ENCODE peak calls at places on chromosomes 3 and 15, in ten cellular contexts. X is effector memory CD8-positive, alpha-beta T cell; S is Karpas-422; L is right lobe of liver; T is HFF-Myc; G is ELR; P is stimulated activated CD8-positive, alpha-beta memory T cell treated with anti-CD3 and anti-CD28 coated beads, Interleukin-4, amount 100 ng/mL, for 4 hours; F is naive thymus-derived CD4-positive, alpha-beta T cell; U is EH; Q is LHCN-M2. Y is an unnamed sample.

GRCh38 chr3:54628888-54629368 is 298.9 kb downstream of the LRTM1 start:
- DNase-seq in L (no peak), S (no peak), U (no peak), P (no peak), G (no peak), Q (no peak), F (no peak), X (no peak), T (no peak), Y (no peak)

GRCh38 chr3:51024121-51024520 is 349.4 kb downstream of the DOCK3 start:
- DNase-seq in P (no peak), S (no peak), G (no peak), X (no peak), Q (no peak), F (no peak), T (no peak), L (no peak), U (peak; percentile 6), Y (no peak)

GRCh38 chr3:17302774-17303173 is 418.0 kb downstream of the PLCL2 start:
- DNase-seq in X (no peak), T (peak; percentile 7), S (no peak), L (no peak), F (no peak), U (peak; percentile 78), Q (peak; percentile 46), G (peak; percentile 3), P (no peak), Y (no peak)

GRCh38 chr15:67177750-67178149 is 76.7 kb downstream of the AAGAB start:
- DNase-seq in T (peak; percentile 60), S (no peak), L (no peak), G (peak; percentile 61), Q (peak; percentile 37), P (no peak), X (no peak), U (peak; percentile 64), F (no peak), Y (no peak)

GRCh38 chr3:18446067-18446793 is 21.1 kb upstream of the SATB1 start:
- DNase-seq in P (no peak), S (no peak), U (no peak), G (no peak), L (no peak), F (no peak), T (no peak), X (no peak), Q (no peak), Y (no peak)

GRCh38 chr3:125072749-125073404 is 17.1 kb upstream of the HEG1 start:
- DNase-seq in L (no peak), Q (no peak), T (no peak), G (no peak), P (no peak), X (no peak), S (peak; percentile 69), F (no peak), U (no peak), Y (no peak)

GRCh38 chr3:110341047-110341446 is 730.6 kb upstream of the NECTIN3 start:
- DNase-seq in X (no peak), G (peak; percentile 78), Q (peak; percentile 62), U (peak; percentile 74), P (no peak), T (no peak), S (no peak), F (no peak), L (no peak), Y (no peak)

GRCh38 chr3:194351952-194352536 is 916 bp upstream of the CPN2 start:
- DNase-seq in S (no peak), T (no peak), U (no peak), X (no peak), P (no peak), F (no peak), L (no peak), Q (no peak), G (no peak), Y (no peak)

GRCh38 chr15:81023483-81024264 is 23.0 kb downstream of the TLNRD1 start:
- DNase-seq in S (no peak), U (peak; percentile 82), P (no peak), G (peak; percentile 80), T (peak; percentile 26), F (peak; percentile 46), Q (peak; percentile 82), L (peak; percentile 79), X (no peak), Y (peak; percentile 78)

GRCh38 chr15:79197285-79197684 is 85.2 kb upstream of the ANKRD34C start:
- DNase-seq in U (no peak), X (no peak), F (no peak), Q (no peak), G (no peak), S (no peak), L (no peak), T (no peak), P (no peak), Y (no peak)

GRCh38 chr3:114900908-114901307 is 246.2 kb downstream of the ZBTB20 start:
- DNase-seq in L (no peak), T (no peak), X (no peak), F (no peak), U (no peak), Q (no peak), P (no peak), G (peak; percentile 2), S (no peak), Y (no peak)

GRCh38 chr3:51385621-51386091 is 565 bp downstream of the MANF start:
- DNase-seq in U (peak; percentile 22), Q (no peak), L (no peak), F (no peak), S (peak; percentile 59), X (no peak), G (peak; percentile 25), P (no peak), T (no peak), Y (no peak)

GRCh38 chr15:73346735-73347312 is 21.9 kb downstream of the HCN4 start:
- DNase-seq in P (peak; percentile 4), T (peak; percentile 5), U (peak; percentile 40), X (peak; percentile 38), F (peak; percentile 69), L (peak; percentile 74), G (peak; percentile 37), Q (peak; percentile 11), S (peak; percentile 87), Y (no peak)

GRCh38 chr15:100890059-100890720 is 10.6 kb downstream of the ALDH1A3 start:
- DNase-seq in L (no peak), G (no peak), U (no peak), P (no peak), X (no peak), S (no peak), T (no peak), F (no peak), Q (no peak), Y (no peak)

GRCh38 chr3:110754207-110754916 is 317.3 kb upstream of the NECTIN3 start:
- DNase-seq in U (no peak), L (no peak), P (no peak), S (no peak), Q (no peak), X (no peak), T (no peak), G (no peak), F (no peak), Y (no peak)

GRCh38 chr15:95024388-95024787 is 793.0 kb downstream of the MCTP2 start:
- DNase-seq in P (no peak), U (peak; percentile 45), X (no peak), L (no peak), Q (peak; percentile 56), S (peak; percentile 72), F (no peak), G (peak; percentile 36), T (no peak), Y (no peak)

GRCh38 chr3:39207361-39208192 is 15.2 kb upstream of the XIRP1 start:
- DNase-seq in P (no peak), G (no peak), L (no peak), F (no peak), T (no peak), Q (no peak), S (no peak), U (no peak), X (no peak), Y (no peak)

GRCh38 chr3:129313415-129313982 is 34.8 kb downstream of the HMCES start:
- DNase-seq in Q (no peak), F (peak; percentile 41), U (no peak), T (no peak), P (no peak), L (no peak), S (peak; percentile 55), G (no peak), X (peak; percentile 19), Y (no peak)

GRCh38 chr3:150449169-150449721 is 41.1 kb downstream of the TSC22D2 start:
- DNase-seq in L (no peak), P (no peak), G (peak; percentile 90), T (peak; percentile 42), S (no peak), F (no peak), Q (peak; percentile 74), U (peak; percentile 89), X (no peak), Y (no peak)

GRCh38 chr3:108001457-108001856 is 89.4 kb downstream of the CD47 start:
- DNase-seq in P (no peak), S (no peak), U (no peak), G (peak; percentile 47), L (no peak), T (no peak), F (no peak), Q (peak; percentile 32), X (no peak), Y (no peak)

GRCh38 chr3:188220988-188221818 is 67.2 kb downstream of the LPP start:
- DNase-seq in X (no peak), T (no peak), Q (peak; percentile 98), U (peak; percentile 94), P (no peak), G (peak; percentile 80), F (no peak), S (no peak), L (no peak), Y (no peak)

GRCh38 chr15:61364871-61365270 is 135.8 kb upstream of the RORA start:
- DNase-seq in L (no peak), T (no peak), F (no peak), G (no peak), X (no peak), U (no peak), P (no peak), S (no peak), Q (no peak), Y (no peak)

GRCh38 chr3:29170894-29171582 is 109.8 kb upstream of the RBMS3 start:
- DNase-seq in G (peak; percentile 76), X (no peak), Q (no peak), T (no peak), S (no peak), P (no peak), L (no peak), U (peak; percentile 82), F (no peak), Y (no peak)

GRCh38 chr3:183300996-183301562 is 48.0 kb downstream of the B3GNT5 start:
- DNase-seq in S (no peak), P (no peak), F (no peak), U (peak; percentile 56), Q (no peak), X (no peak), G (peak; percentile 39), T (no peak), L (no peak), Y (no peak)

GRCh38 chr3:142723968-142724681 is at the start of gene TRPC1:
- DNase-seq in F (peak; percentile 74), X (peak; percentile 68), G (peak; percentile 89), P (peak; percentile 47), S (peak; percentile 83), U (peak; percentile 88), T (peak; percentile 43), L (peak; percentile 77), Q (peak; percentile 81), Y (peak; percentile 79)

GRCh38 chr3:18114894-18115293 is 310.2 kb downstream of the SATB1 start:
- DNase-seq in L (no peak), X (no peak), S (no peak), F (no peak), U (no peak), T (no peak), G (no peak), Q (no peak), P (no peak), Y (no peak)

GRCh38 chr3:27521179-27521871 is 37.1 kb upstream of the SLC4A7 start:
- DNase-seq in T (no peak), F (no peak), Q (peak; percentile 95), X (no peak), U (peak; percentile 93), G (peak; percentile 90), L (no peak), P (no peak), S (no peak), Y (no peak)

GRCh38 chr3:72660270-72661114 is 187.8 kb downstream of the SHQ1 start:
- DNase-seq in L (no peak), Q (no peak), U (no peak), S (no peak), X (no peak), T (no peak), G (no peak), F (no peak), P (no peak), Y (no peak)

Y was measured in substantia nigra.